ENCODE peak calls at places on chromosome 16, in four cellular contexts. N is H9, Y is H1, W is mesendoderm. T is an unnamed sample.

GRCh38 chr16:87722590-87723223 is 43.1 kb downstream of the KLHDC4 start:
- DNase-seq in N (no peak), Y (no peak), W (no peak), T (no peak)

GRCh38 chr16:57316390-57317017 is 32.0 kb upstream of the PLLP start:
- DNase-seq in N (no peak), Y (no peak), W (peak), T (peak)

GRCh38 chr16:47054306-47054705 is 80.8 kb upstream of the DNAJA2 start:
- DNase-seq in N (no peak), Y (no peak), W (no peak), T (no peak)

GRCh38 chr16:88585269-88585668 is 15.1 kb downstream of the ZC3H18 start:
- DNase-seq in N (no peak), Y (no peak), W (no peak), T (no peak)

GRCh38 chr16:62156971-62157370 is 120.7 kb upstream of the CDH8 start:
- DNase-seq in N (no peak), Y (no peak), W (no peak), T (no peak)

GRCh38 chr16:14372471-14372870 is 257.6 kb downstream of the PARN start:
- DNase-seq in N (no peak), Y (no peak), W (no peak), T (no peak)

GRCh38 chr16:20166531-20167235 is 93.0 kb upstream of the GPR139 start:
- DNase-seq in N (no peak), Y (no peak), W (peak), T (no peak)

GRCh38 chr16:84890427-84890826 is 70.6 kb downstream of the CRISPLD2 start:
- DNase-seq in N (no peak), Y (no peak), W (no peak), T (no peak)

GRCh38 chr16:85201566-85201965 is 89.3 kb upstream of the CIBAR2 start:
- DNase-seq in N (no peak), Y (no peak), W (no peak), T (peak)

GRCh38 chr16:71214771-71215381 is 15.6 kb downstream of the HYDIN start:
- DNase-seq in N (no peak), Y (no peak), W (peak), T (no peak)

GRCh38 chr16:23310744-23311143 is 8.6 kb downstream of the SCNN1B start:
- DNase-seq in N (no peak), Y (no peak), W (no peak), T (no peak)

GRCh38 chr16:27650073-27650701 is 100.2 kb downstream of the KATNIP start:
- DNase-seq in N (no peak), Y (no peak), W (no peak), T (no peak)

DNA sequence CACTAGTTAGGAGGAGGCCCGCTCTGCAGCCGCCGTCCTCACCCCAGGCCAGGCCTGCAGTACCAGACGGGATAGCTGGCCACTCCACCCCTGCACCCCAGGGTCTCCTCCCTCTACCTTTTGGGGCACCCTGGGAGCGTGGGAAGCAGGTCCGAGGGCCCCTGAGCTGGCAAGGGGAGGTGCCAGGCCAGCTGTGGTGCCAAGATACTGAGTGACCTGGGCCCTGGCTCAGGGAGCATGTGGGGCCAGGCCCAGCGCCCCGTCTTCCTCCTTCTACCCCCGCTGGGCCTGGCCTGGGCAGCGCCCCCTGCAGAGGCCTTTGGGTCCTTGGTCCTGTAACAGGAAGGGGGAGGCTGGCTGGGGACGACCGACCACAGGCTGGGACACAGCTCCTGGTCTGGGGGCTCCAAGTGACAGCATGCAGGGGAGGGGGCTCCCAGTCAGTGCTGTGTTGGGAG is 13.0 kb downstream of the PAM16 start:
- DNase-seq in N (no peak), Y (no peak), W (no peak), T (no peak)
- H2BK5ac ChIP-seq in N (no peak), Y (no peak), W (no peak), T (no peak)

GRCh38 chr16:53816211-53816610 is 112.3 kb downstream of the FTO start:
- DNase-seq in N (no peak), Y (no peak), W (no peak), T (no peak)
- H4K5ac ChIP-seq in N (no peak), Y (no peak), W (no peak), T (peak)

DNA sequence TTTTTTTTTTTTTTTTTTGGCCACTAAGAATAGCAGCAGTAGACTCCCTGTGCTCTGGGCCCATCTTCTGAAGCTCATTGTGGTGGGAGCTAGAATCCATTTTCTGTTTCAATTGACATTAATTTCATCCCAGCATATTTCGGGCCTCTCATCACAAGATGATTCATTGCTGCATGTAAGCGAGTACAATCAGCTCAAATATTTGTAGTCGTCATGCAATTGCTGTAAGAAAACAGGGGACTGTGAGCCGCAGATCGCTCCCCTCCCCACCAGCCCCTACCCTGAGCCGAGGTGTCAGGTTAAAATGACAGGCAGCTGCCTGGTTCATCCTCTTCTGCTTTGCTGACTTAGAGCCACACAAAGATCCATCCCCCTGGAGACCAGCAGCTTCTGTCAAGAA is 358.8 kb upstream of the CDH5 start:
- DNase-seq in N (no peak), Y (no peak), W (no peak), T (peak)
- H2BK5ac ChIP-seq in N (no peak), Y (no peak), W (no peak), T (peak)

DNA sequence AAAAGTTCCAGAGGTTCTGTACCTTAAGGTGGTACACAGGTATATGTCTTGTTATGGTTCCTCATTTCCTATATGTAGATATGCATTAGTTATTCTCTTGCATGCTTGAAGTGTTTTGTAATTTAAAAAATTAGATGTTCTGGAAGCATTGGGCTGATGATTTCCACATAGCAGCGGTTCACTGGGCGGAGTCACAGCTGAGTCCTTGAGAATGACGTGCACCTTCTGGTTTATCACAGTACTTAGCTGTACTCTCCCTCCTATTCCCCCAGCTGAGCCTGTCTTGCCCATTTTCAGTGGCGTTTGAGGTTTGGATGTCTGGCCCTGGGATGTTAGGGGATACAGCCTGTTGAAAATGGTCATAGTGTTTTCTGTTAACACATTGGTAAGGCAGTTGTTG is 327.1 kb downstream of the SNX29 start:
- DNase-seq in N (no peak), Y (no peak), W (no peak), T (peak)
- H4K5ac ChIP-seq in N (no peak), Y (no peak), W (no peak), T (no peak)

GRCh38 chr16:2924901-2925820 is 13.4 kb downstream of the FLYWCH1 start:
- DNase-seq in N (peak), Y (no peak), W (peak), T (peak)
- H2BK5ac ChIP-seq in N (no peak), Y (no peak), W (no peak), T (no peak)

GRCh38 chr16:15597135-15597534 is 45.8 kb downstream of the MARF1 start:
- DNase-seq in N (no peak), Y (no peak), W (no peak), T (no peak)
- H4K5ac ChIP-seq in N (no peak), Y (no peak), W (no peak), T (no peak)